ENCODE peak calls at places on chromosome 1, in ten cellular contexts. L is stimulated activated CD8-positive, alpha-beta memory T cell treated with anti-CD3 and anti-CD28 coated beads, Interleukin-2, amount 100 ng/mL, for 48 hours; H is transverse colon; N is fibroblast of pulmonary artery; M is pancreas; Y is EH; U is activated CD4-positive, alpha-beta T cell treated with anti-CD3 and anti-CD28 coated beads, Interleukin-2, amount 10 ng/mL, durations not matched to agents 24 days and 14 days; F is coronary artery; G is activated naive CD8-positive, alpha-beta T cell treated with anti-CD3 and anti-CD28 coated beads for 36 hours; O is GM06990. Q is an unnamed sample.

GRCh38 chr1:68293609-68294353 is 61.5 kb upstream of the WLS start:
- DNase-seq in L (no peak), H (no peak), N (peak; percentile 75), M (no peak), Y (peak; percentile 12), U (no peak), F (no peak), G (no peak), O (no peak), Q (no peak)

GRCh38 chr1:190551638-190552037 is 74.0 kb upstream of the BRINP3 start:
- DNase-seq in L (no peak), H (no peak), N (no peak), M (no peak), Y (no peak), U (no peak), F (no peak), G (no peak), O (no peak), Q (no peak)

GRCh38 chr1:160115545-160116276 is at the start of gene ATP1A2:
- DNase-seq in L (no peak), H (no peak), N (no peak), M (no peak), Y (no peak), U (no peak), F (no peak), G (no peak), O (no peak), Q (no peak)

GRCh38 chr1:228294717-228295116 is 86.9 kb downstream of the OBSCN start:
- DNase-seq in L (no peak), H (no peak), N (no peak), M (peak; percentile 33), Y (no peak), U (no peak), F (no peak), G (no peak), O (no peak), Q (no peak)

GRCh38 chr1:194952171-194952570 is 1656.1 kb downstream of the KCNT2 start:
- DNase-seq in L (no peak), H (no peak), N (no peak), M (no peak), Y (no peak), U (no peak), F (no peak), G (no peak), O (no peak), Q (no peak)

GRCh38 chr1:71276466-71276865 is 195.6 kb upstream of the ZRANB2 start:
- DNase-seq in L (no peak), H (no peak), N (no peak), M (no peak), Y (no peak), U (no peak), F (no peak), G (no peak), O (no peak), Q (no peak)

GRCh38 chr1:28416509-28417194 is 47.1 kb downstream of the PHACTR4 start:
- DNase-seq in L (no peak), H (no peak), N (no peak), M (no peak), Y (no peak), U (no peak), F (no peak), G (no peak), O (no peak), Q (no peak)

GRCh38 chr1:178513278-178513983 is 522 bp downstream of the TEX35 start:
- DNase-seq in L (no peak), H (peak; percentile 38), N (peak; percentile 58), M (no peak), Y (peak; percentile 60), U (no peak), F (no peak), G (no peak), O (no peak), Q (no peak)

GRCh38 chr1:33387512-33388079 is 43.3 kb downstream of the PHC2 start:
- DNase-seq in L (no peak), H (no peak), N (peak; percentile 83), M (no peak), Y (peak; percentile 91), U (no peak), F (no peak), G (no peak), O (no peak), Q (no peak)

GRCh38 chr1:167477962-167478361 is 40.4 kb downstream of the CD247 start:
- DNase-seq in L (no peak), H (no peak), N (no peak), M (no peak), Y (no peak), U (no peak), F (no peak), G (no peak), O (no peak), Q (no peak)

Q was measured in stimulated activated naive CD4-positive, alpha-beta T cell.